ENCODE peak calls at places on chromosomes 3 and 15, in five cellular contexts. M is NCI-H2029 treated with DMSO at 0.1 percent for 48 hours, P is nucleus accumbens, F is G401, U is stomach. Q is an unnamed sample.

GRCh38 chr3:117603097-117603496 is 893.5 kb downstream of the TUSC7 start:
- DNase-seq in F (no peak), U (no peak), M (no peak), P (no peak), Q (peak)

GRCh38 chr15:31901501-31901900 is 128.8 kb upstream of the CHRNA7 start:
- DNase-seq in P (no peak), M (no peak), U (no peak), F (no peak), Q (no peak)

GRCh38 chr15:69748700-69749099 is 296.1 kb downstream of the RPLP1 start:
- DNase-seq in F (no peak), P (no peak), U (no peak), M (no peak), Q (no peak)

GRCh38 chr15:99068186-99068585 is 36.7 kb upstream of the SYNM start:
- DNase-seq in U (no peak), M (no peak), P (no peak), F (no peak), Q (no peak)

GRCh38 chr3:71584216-71585061 is 911 bp upstream of the FOXP1 start:
- DNase-seq in M (peak), F (peak), P (no peak), U (peak), Q (peak)

GRCh38 chr3:120427201-120427600 is 23.6 kb downstream of the FSTL1 start:
- DNase-seq in M (no peak), U (no peak), P (no peak), F (no peak), Q (no peak)

GRCh38 chr3:172606021-172606420 is 82.8 kb upstream of the TNFSF10 start:
- DNase-seq in U (no peak), F (no peak), P (no peak), M (no peak), Q (no peak)

GRCh38 chr3:13420051-13420816 is at the start of gene NUP210:
- DNase-seq in P (no peak), M (no peak), U (peak), F (peak), Q (peak)

GRCh38 chr15:67542462-67543347 is at the start of gene MAP2K5:
- DNase-seq in P (peak), U (peak), M (no peak), F (peak), Q (peak)

Q was measured in OCI-LY7.